ENCODE peak calls at places on chromosomes 4 and X, in ten cellular contexts. C, Q, P, M, Y, H, D, U, F and J are unnamed samples.

GRCh38 chr4:56958111-56958517 is 19.3 kb downstream of the NOA1 start:
- DNase-seq in U (no peak), Q (no peak), D (no peak), M (peak; percentile 91), H (no peak), P (peak; percentile 100), Y (peak; percentile 97), F (peak; percentile 69), C (peak; percentile 61), J (peak; percentile 68)

GRCh38 chr4:28278676-28279075 is 1418.0 kb downstream of the STIM2 start:
- DNase-seq in U (no peak), F (no peak), H (no peak), Q (no peak), M (no peak), D (no peak), Y (no peak), P (no peak), C (no peak), J (no peak)

GRCh38 chr4:118833192-118833820 is 2.6 kb downstream of the SEC24D start:
- DNase-seq in F (no peak), C (no peak), Q (no peak), U (no peak), M (no peak), P (no peak), Y (no peak), H (no peak), D (no peak), J (no peak)

GRCh38 chr4:55284331-55284730 is 61.7 kb upstream of the SRD5A3 start:
- DNase-seq in U (no peak), Q (no peak), F (no peak), P (no peak), D (no peak), H (no peak), M (no peak), Y (no peak), C (no peak), J (no peak)

GRCh38 chrX:152601848-152602616 is 35.7 kb upstream of the GABRQ start:
- DNase-seq in C (no peak), M (no peak), P (no peak), Y (peak; percentile 12), D (peak; percentile 11), F (no peak), Q (no peak), U (peak; percentile 0), H (peak; percentile 19), J (no peak)

GRCh38 chr4:104592894-104593470 is 98.3 kb upstream of the CXXC4 start:
- DNase-seq in H (no peak), Q (no peak), M (no peak), Y (peak; percentile 38), F (no peak), P (peak; percentile 0), D (no peak), C (no peak), U (no peak), J (no peak)

GRCh38 chr4:2829933-2830451 is 13.7 kb upstream of the ADD1 start:
- DNase-seq in H (peak; percentile 3), P (no peak), M (no peak), Q (no peak), F (no peak), U (no peak), D (no peak), C (no peak), Y (no peak), J (peak; percentile 45)

GRCh38 chrX:151753313-151754041 is 18.9 kb downstream of the CNGA2 start:
- DNase-seq in C (peak; percentile 54), M (peak; percentile 19), Q (no peak), Y (peak; percentile 68), H (peak; percentile 60), F (no peak), D (peak; percentile 42), P (peak; percentile 2), U (no peak), J (peak; percentile 64)

GRCh38 chrX:152943826-152944225 is 46.0 kb downstream of the ZNF185 start:
- DNase-seq in H (no peak), P (no peak), C (no peak), D (no peak), Y (no peak), M (no peak), U (no peak), F (no peak), Q (no peak), J (no peak)

GRCh38 chr4:687048-687974 is 1.6 kb downstream of the SLC49A3 start:
- DNase-seq in Y (peak; percentile 78), U (no peak), D (peak; percentile 71), P (peak; percentile 77), H (no peak), M (peak; percentile 97), C (peak; percentile 73), F (no peak), Q (no peak), J (peak; percentile 93)

GRCh38 chr4:111268769-111269414 is 646.0 kb upstream of the PITX2 start:
- DNase-seq in Q (no peak), H (no peak), D (peak; percentile 77), C (no peak), P (peak; percentile 49), Y (peak; percentile 48), U (no peak), M (no peak), F (no peak), J (no peak)

GRCh38 chr4:39096847-39097246 is 34.8 kb downstream of the KLHL5 start:
- DNase-seq in Q (no peak), M (no peak), U (no peak), C (no peak), Y (no peak), H (no peak), F (no peak), P (no peak), D (no peak), J (no peak)

GRCh38 chrX:108250654-108251579 is 159.3 kb downstream of the ATG4A start:
- DNase-seq in C (no peak), H (no peak), P (no peak), F (no peak), Q (no peak), D (no peak), U (no peak), M (no peak), Y (no peak), J (no peak)

GRCh38 chr4:24321151-24321550 is 263.2 kb downstream of the DHX15 start:
- DNase-seq in Q (no peak), F (no peak), P (peak; percentile 65), D (no peak), Y (peak; percentile 81), M (no peak), H (no peak), U (no peak), C (no peak), J (no peak)